ENCODE peak calls at places on chromosomes 13 and 19, in nine cellular contexts. D is HCT116; L is activated B cell treated with CpG ODN at 0.5 μM for 24 hours; F is upper lobe of left lung; N is cardiac muscle cell; Z is H9; A is AG04450; J is CD8-positive, alpha-beta T cell; W is GM13977. M is an unnamed sample.

GRCh38 chr13:95607363-95607762 is 37.1 kb downstream of the DZIP1 start:
- DNase-seq in W (no peak), Z (no peak), J (no peak), F (no peak), A (no peak), N (peak; percentile 54), D (no peak), L (no peak), M (no peak)

GRCh38 chr13:29162638-29163037 is 342.5 kb downstream of the MTUS2 start:
- DNase-seq in J (no peak), D (no peak), F (no peak), A (no peak), Z (no peak), N (no peak), L (no peak), W (no peak), M (no peak)

GRCh38 chr13:59112375-59112774 is 1051.4 kb downstream of the DIAPH3 start:
- DNase-seq in J (no peak), F (no peak), Z (no peak), N (peak; percentile 98), D (no peak), W (no peak), A (peak; percentile 90), L (no peak), M (no peak)

GRCh38 chr13:53743906-53744305 is 715.3 kb downstream of the OLFM4 start:
- DNase-seq in N (no peak), L (no peak), A (no peak), Z (no peak), D (no peak), F (no peak), W (no peak), J (no peak), M (no peak)

GRCh38 chr19:17420267-17420924 is 549 bp downstream of the MVB12A start:
- DNase-seq in W (peak; percentile 48), D (no peak), J (peak; percentile 37), A (no peak), F (peak; percentile 44), Z (peak; percentile 59), N (peak; percentile 24), L (peak; percentile 36), M (peak; percentile 57)

GRCh38 chr13:35198821-35199220 is 256.8 kb downstream of the NBEA start:
- DNase-seq in D (no peak), Z (no peak), A (no peak), F (no peak), W (no peak), J (no peak), L (no peak), N (no peak), M (no peak)

GRCh38 chr13:110640591-110641029 is 25.3 kb downstream of the NAXD start:
- DNase-seq in Z (peak; percentile 29), J (no peak), N (no peak), A (no peak), F (no peak), D (no peak), W (no peak), L (no peak), M (no peak)

GRCh38 chr19:44905437-44906160 is at the start of gene APOE:
- DNase-seq in J (no peak), W (no peak), D (no peak), F (no peak), L (no peak), A (no peak), N (peak; percentile 91), Z (peak; percentile 91), M (no peak)

GRCh38 chr13:46516624-46517318 is 36.2 kb upstream of the LRCH1 start:
- DNase-seq in Z (no peak), J (no peak), F (no peak), N (peak; percentile 41), A (no peak), D (no peak), L (no peak), W (no peak), M (no peak)

GRCh38 chr19:56091751-56092546 is 29.1 kb downstream of the ZNF787 start:
- DNase-seq in F (no peak), D (no peak), L (no peak), A (no peak), W (no peak), N (no peak), Z (peak; percentile 25), J (no peak), M (no peak)

GRCh38 chr19:29999490-29999889 is 57.5 kb downstream of the URI1 start:
- DNase-seq in L (no peak), W (no peak), D (no peak), J (no peak), F (no peak), N (no peak), Z (no peak), A (no peak), M (no peak)

GRCh38 chr19:35608250-35608649 is 4.3 kb upstream of the HAUS5 start:
- DNase-seq in F (no peak), A (no peak), Z (no peak), L (no peak), W (no peak), D (no peak), J (no peak), N (no peak), M (no peak)

GRCh38 chr19:532578-533484 is 1.3 kb downstream of the CDC34 start:
- DNase-seq in A (no peak), N (peak; percentile 68), L (no peak), W (peak; percentile 76), Z (peak; percentile 73), J (peak; percentile 30), D (peak; percentile 51), F (peak; percentile 65), M (peak; percentile 68)
- TF ChIP-seq CTCF in A (peak; percentile 68), N (peak; percentile 56), L (no peak), W (peak; percentile 45), Z (peak; percentile 67), J (peak; percentile 52), D (no peak), F (peak; percentile 58), M (no peak)

GRCh38 chr19:48186541-48186991 is 16.1 kb downstream of the ZSWIM9 start:
- DNase-seq in N (no peak), J (no peak), F (no peak), A (no peak), Z (no peak), W (no peak), D (no peak), L (peak; percentile 26), M (no peak)
- TF ChIP-seq CTCF in N (no peak), J (no peak), F (no peak), A (no peak), Z (no peak), W (no peak), D (no peak), L (no peak), M (no peak)

GRCh38 chr13:111659236-111659635 is 338.8 kb downstream of the TEX29 start:
- DNase-seq in N (no peak), D (no peak), W (no peak), Z (peak; percentile 22), L (no peak), A (no peak), J (no peak), F (no peak), M (no peak)
- TF ChIP-seq CTCF in N (no peak), D (no peak), W (no peak), Z (no peak), L (no peak), A (no peak), J (no peak), F (no peak), M (no peak)

GRCh38 chr19:6125571-6125989 is 9.9 kb upstream of the ACSBG2 start:
- DNase-seq in J (peak; percentile 60), W (peak; percentile 65), L (peak; percentile 32), F (peak; percentile 73), A (peak; percentile 48), Z (peak; percentile 81), D (peak; percentile 88), N (peak; percentile 79), M (peak; percentile 68)

GRCh38 chr19:6127716-6128335 is 7.6 kb upstream of the ACSBG2 start:
- DNase-seq in F (no peak), W (no peak), A (no peak), L (no peak), Z (no peak), D (no peak), J (no peak), N (no peak), M (no peak)

GRCh38 chr19:6126335-6126974 is 9.0 kb upstream of the ACSBG2 start:
- DNase-seq in F (no peak), W (peak; percentile 67), Z (peak; percentile 50), N (peak; percentile 78), L (no peak), A (peak; percentile 23), J (no peak), D (peak; percentile 91), M (peak; percentile 63)
- TF ChIP-seq CTCF in F (peak; percentile 19), W (peak; percentile 66), Z (peak; percentile 53), N (peak; percentile 38), L (no peak), A (peak; percentile 45), J (no peak), D (peak; percentile 74), M (peak; percentile 54)

GRCh38 chr19:32530773-32531172 is 50.2 kb upstream of the PDCD5 start:
- DNase-seq in F (no peak), L (no peak), N (no peak), A (no peak), J (no peak), Z (no peak), W (no peak), D (no peak), M (no peak)
- TF ChIP-seq CTCF in F (no peak), L (no peak), N (no peak), A (no peak), J (no peak), Z (no peak), W (no peak), D (no peak), M (no peak)

M was measured in GM13976.